ENCODE peak calls at places on chromosomes 1 and 21, in six cellular contexts. O is heart left ventricle, E is colonic mucosa, D is endothelial cell, M is HepG2, Q is keratinocyte. V is an unnamed sample.

GRCh38 chr1:234925440-234926251 is 203.0 kb downstream of the TOMM20 start:
- DNase-seq in O (no peak), E (peak; percentile 29), D (no peak), M (peak; percentile 80), Q (peak; percentile 94), V (no peak)

GRCh38 chr1:7886346-7886745 is 33.5 kb upstream of the UTS2 start:
- DNase-seq in O (no peak), E (no peak), D (no peak), M (no peak), Q (no peak), V (no peak)

GRCh38 chr1:36350659-36351171 is 27.3 kb upstream of the EVA1B start:
- DNase-seq in O (no peak), E (no peak), D (no peak), M (no peak), Q (no peak), V (no peak)

GRCh38 chr1:19073311-19074186 is 117.1 kb upstream of the IFFO2 start:
- DNase-seq in O (peak; percentile 34), E (no peak), D (no peak), M (no peak), Q (no peak), V (no peak)

GRCh38 chr1:193176788-193177187 is 9.6 kb downstream of the B3GALT2 start:
- DNase-seq in O (no peak), E (no peak), D (no peak), M (no peak), Q (no peak), V (no peak)

GRCh38 chr1:201683397-201683796 is 144.5 kb downstream of the NAV1 start:
- DNase-seq in O (no peak), E (no peak), D (no peak), M (no peak), Q (no peak), V (no peak)

GRCh38 chr1:71634159-71634558 is 553.3 kb upstream of the ZRANB2 start:
- DNase-seq in O (no peak), E (no peak), D (no peak), M (no peak), Q (no peak), V (no peak)

GRCh38 chr1:238465449-238465848 is 574.7 kb upstream of the ZP4 start:
- DNase-seq in O (no peak), E (no peak), D (no peak), M (no peak), Q (no peak), V (no peak)

GRCh38 chr1:44036409-44037111 is 5.3 kb upstream of the SLC6A9 start:
- DNase-seq in O (peak; percentile 52), E (peak; percentile 85), D (peak; percentile 74), M (peak; percentile 55), Q (peak; percentile 21), V (peak; percentile 71)

GRCh38 chr1:156356262-156356874 is 12.6 kb upstream of the RHBG start:
- DNase-seq in O (no peak), E (no peak), D (no peak), M (no peak), Q (no peak), V (no peak)

GRCh38 chr1:145782166-145783099 is 41.5 kb downstream of the RNF115 start:
- DNase-seq in O (no peak), E (no peak), D (no peak), M (peak; percentile 69), Q (peak; percentile 57), V (no peak)

GRCh38 chr1:65265296-65266271 is 43.8 kb upstream of the DNAJC6 start:
- DNase-seq in O (peak; percentile 43), E (peak; percentile 36), D (peak; percentile 58), M (peak; percentile 57), Q (no peak), V (peak; percentile 40)

GRCh38 chr1:53644909-53645689 is 93.9 kb downstream of the GLIS1 start:
- DNase-seq in O (no peak), E (no peak), D (no peak), M (no peak), Q (no peak), V (no peak)

GRCh38 chr1:200512191-200512590 is 102.4 kb upstream of the ZNF281 start:
- DNase-seq in O (no peak), E (no peak), D (no peak), M (no peak), Q (peak; percentile 15), V (no peak)

GRCh38 chr1:29331309-29331708 is 95.0 kb downstream of the PTPRU start:
- DNase-seq in O (no peak), E (no peak), D (no peak), M (no peak), Q (no peak), V (no peak)

GRCh38 chr1:222824641-222825040 is 9.8 kb downstream of the DISP1 start:
- DNase-seq in O (no peak), E (no peak), D (no peak), M (no peak), Q (no peak), V (no peak)

GRCh38 chr1:119080586-119080985 is 59.9 kb downstream of the WARS2 start:
- DNase-seq in O (no peak), E (no peak), D (no peak), M (no peak), Q (no peak), V (no peak)

GRCh38 chr1:113938192-113938591 is 9.1 kb downstream of the HIPK1 start:
- DNase-seq in O (no peak), E (no peak), D (no peak), M (no peak), Q (no peak), V (no peak)

GRCh38 chr1:75614455-75615379 is 3.8 kb upstream of the SLC44A5 start:
- DNase-seq in O (peak; percentile 27), E (peak; percentile 17), D (peak; percentile 75), M (peak; percentile 57), Q (no peak), V (peak; percentile 42)

GRCh38 chr1:43274125-43274803 is 4.5 kb downstream of the TMEM125 start:
- DNase-seq in O (peak; percentile 21), E (no peak), D (peak; percentile 38), M (no peak), Q (peak; percentile 17), V (peak; percentile 24)

GRCh38 chr1:93079685-93080141 is 630 bp downstream of the MTF2 start:
- DNase-seq in O (peak; percentile 30), E (peak; percentile 51), D (peak; percentile 60), M (no peak), Q (no peak), V (peak; percentile 18)

DNA sequence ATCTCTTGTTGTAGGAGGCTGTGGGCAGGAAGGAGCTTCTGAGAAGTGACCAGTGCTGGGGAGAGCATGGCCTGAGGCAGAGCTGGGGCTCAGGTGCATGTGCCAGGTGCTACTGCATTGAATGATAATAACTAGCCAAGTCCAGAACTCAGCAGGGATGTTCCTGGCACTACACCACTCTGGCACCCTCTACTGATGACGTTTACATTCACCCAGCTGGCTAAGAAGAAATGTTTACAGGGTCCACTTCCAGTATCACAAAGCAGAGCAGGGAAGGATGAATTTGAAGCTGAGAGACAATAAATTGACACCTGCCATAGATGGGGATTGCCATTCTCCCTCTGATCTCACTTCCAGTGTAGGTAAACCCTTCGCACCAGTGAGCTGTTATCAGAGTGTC is 411.8 kb downstream of the SETD4 start:
- DNase-seq in O (no peak), E (no peak), D (no peak), M (no peak), Q (no peak), V (no peak)
- TF ChIP-seq CTCF in O (no peak), E (no peak), D (no peak), M (peak; percentile 5), Q (peak; percentile 17), V (no peak)

GRCh38 chr1:108561731-108562326 is 1.9 kb downstream of the EEIG2 start:
- DNase-seq in O (peak; percentile 42), E (peak; percentile 91), D (peak; percentile 77), M (peak; percentile 66), Q (no peak), V (peak; percentile 74)

GRCh38 chr1:108559215-108560142 is at the start of gene EEIG2:
- DNase-seq in O (peak; percentile 89), E (peak; percentile 91), D (peak; percentile 98), M (peak; percentile 48), Q (no peak), V (peak; percentile 91)

GRCh38 chr1:108560430-108561144 is 687 bp downstream of the EEIG2 start:
- DNase-seq in O (peak; percentile 52), E (peak; percentile 83), D (peak; percentile 47), M (peak; percentile 9), Q (no peak), V (peak; percentile 53)

GRCh38 chr1:108560143-108560429 is 186 bp downstream of the EEIG2 start:
- DNase-seq in O (no peak), E (no peak), D (no peak), M (no peak), Q (no peak), V (no peak)

DNA sequence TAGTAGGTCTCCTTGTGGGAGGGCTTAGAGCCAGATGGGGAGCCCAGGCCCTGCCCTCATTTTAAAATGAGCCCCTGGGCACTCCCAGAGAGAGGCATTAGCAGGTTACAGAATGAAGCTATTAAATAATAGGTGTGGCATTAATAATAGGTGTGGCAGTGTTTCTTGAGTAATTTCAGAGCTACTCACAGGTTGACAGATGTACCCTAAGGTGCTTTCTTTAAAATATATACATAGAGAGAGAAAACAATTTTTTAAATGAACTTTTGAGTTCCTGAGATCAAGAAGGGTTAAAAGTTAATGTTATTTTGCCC is 1.2 kb downstream of the EEIG2 start:
- DNase-seq in O (no peak), E (no peak), D (no peak), M (no peak), Q (no peak), V (no peak)
- TF ChIP-seq CTCF in O (no peak), E (no peak), D (no peak), M (no peak), Q (no peak), V (no peak)

GRCh38 chr1:20409017-20409416 is 77.0 kb downstream of the CAMK2N1 start:
- DNase-seq in O (no peak), E (no peak), D (no peak), M (no peak), Q (no peak), V (no peak)
- TF ChIP-seq CTCF in O (no peak), E (no peak), D (no peak), M (no peak), Q (no peak), V (no peak)

GRCh38 chr1:212970085-212970484 is 19.7 kb downstream of the VASH2 start:
- DNase-seq in O (no peak), E (no peak), D (no peak), M (no peak), Q (no peak), V (no peak)

GRCh38 chr1:212971312-212971711 is 21.0 kb downstream of the VASH2 start:
- DNase-seq in O (no peak), E (no peak), D (no peak), M (no peak), Q (no peak), V (no peak)

GRCh38 chr1:212968385-212968863 is 18.1 kb downstream of the VASH2 start:
- DNase-seq in O (no peak), E (no peak), D (no peak), M (no peak), Q (no peak), V (no peak)

GRCh38 chr1:212966619-212967018 is 16.3 kb downstream of the VASH2 start:
- DNase-seq in O (no peak), E (no peak), D (no peak), M (no peak), Q (no peak), V (no peak)

DNA sequence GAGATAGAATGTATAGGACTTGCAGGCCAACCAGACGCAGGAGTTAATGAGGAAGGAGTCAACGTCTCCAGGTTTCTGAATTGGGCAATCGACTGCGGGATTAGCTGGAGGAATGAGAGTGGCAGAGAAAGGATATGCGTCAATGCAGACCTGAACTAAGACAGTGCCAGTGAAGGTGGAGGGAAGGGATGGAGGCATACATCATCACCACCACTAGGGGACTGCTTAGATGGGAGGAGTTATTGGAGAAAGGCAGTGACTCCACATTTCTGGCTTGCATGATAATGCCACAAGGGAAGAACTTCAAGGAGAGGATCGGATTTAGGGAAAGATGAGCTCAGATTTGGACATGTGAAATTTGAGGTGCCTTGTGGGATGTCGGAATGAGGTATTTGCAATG is 17.4 kb downstream of the VASH2 start:
- DNase-seq in O (no peak), E (no peak), D (peak; percentile 35), M (peak; percentile 45), Q (no peak), V (no peak)
- TF ChIP-seq CTCF in O (no peak), E (peak; percentile 26), D (peak; percentile 68), M (peak; percentile 44), Q (peak; percentile 61), V (no peak)

V was measured in GM10248.